ENCODE peak calls at places on chromosomes 3 and 15, in nine cellular contexts. W, D, B, K, J, N, T, F and H are unnamed samples.

GRCh38 chr15:63922551-63923315 is 89.0 kb upstream of the HERC1 start:
- DNase-seq in J (no peak), W (no peak), T (no peak), F (no peak), B (no peak), N (no peak), D (no peak), K (no peak), H (no peak)

GRCh38 chr3:53269888-53270880 is 14.4 kb upstream of the TKT start:
- DNase-seq in W (peak), J (peak), T (no peak), N (peak), F (peak), D (peak), K (peak), B (peak), H (peak)

GRCh38 chr3:131388400-131388799 is 6.8 kb downstream of the NUDT16 start:
- DNase-seq in D (no peak), B (no peak), F (no peak), J (no peak), K (no peak), N (no peak), W (no peak), T (no peak), H (no peak)

GRCh38 chr3:10223676-10224639 is 24.3 kb upstream of the TATDN2 start:
- DNase-seq in J (no peak), D (no peak), B (no peak), W (no peak), K (no peak), T (peak), F (peak), N (peak), H (no peak)

GRCh38 chr3:32246079-32246675 is 7.7 kb downstream of the CMTM8 start:
- DNase-seq in T (no peak), K (no peak), J (no peak), B (no peak), D (no peak), F (no peak), N (no peak), W (no peak), H (no peak)

GRCh38 chr3:46613313-46614005 is 1.1 kb downstream of the FAM240A start:
- DNase-seq in J (no peak), F (no peak), K (no peak), D (no peak), W (no peak), N (no peak), T (no peak), B (no peak), H (no peak)

GRCh38 chr3:129526121-129526900 is 2.1 kb upstream of the RHO start:
- DNase-seq in W (no peak), F (no peak), J (no peak), T (no peak), D (no peak), B (no peak), N (peak), K (no peak), H (no peak)

GRCh38 chr3:114319453-114319852 is 25.6 kb downstream of the TIGIT start:
- DNase-seq in T (no peak), J (no peak), B (peak), W (no peak), N (no peak), F (no peak), D (no peak), K (no peak), H (no peak)

GRCh38 chr3:23804441-23805227 is 1.1 kb upstream of the UBE2E1 start:
- DNase-seq in T (no peak), B (no peak), K (no peak), N (no peak), F (no peak), W (no peak), J (no peak), D (no peak), H (no peak)

GRCh38 chr3:32973982-32974381 is 22.5 kb downstream of the CCR4 start:
- DNase-seq in T (peak), W (no peak), B (no peak), N (no peak), D (no peak), K (no peak), J (no peak), F (peak), H (no peak)

GRCh38 chr15:77836901-77837648 is 204.4 kb upstream of the LINGO1 start:
- DNase-seq in W (peak), N (no peak), F (no peak), K (no peak), T (no peak), D (no peak), B (no peak), J (no peak), H (no peak)

GRCh38 chr15:51129513-51130197 is 34.9 kb upstream of the TNFAIP8L3 start:
- DNase-seq in D (no peak), J (no peak), F (no peak), W (no peak), B (no peak), T (no peak), K (no peak), N (no peak), H (no peak)

GRCh38 chr15:32091505-32092380 is 61.4 kb downstream of the CHRNA7 start:
- DNase-seq in D (no peak), K (no peak), B (no peak), N (no peak), W (no peak), F (no peak), J (no peak), T (no peak), H (no peak)

GRCh38 chr3:32937331-32937730 is 14.1 kb upstream of the CCR4 start:
- DNase-seq in N (no peak), T (no peak), W (no peak), D (no peak), J (no peak), K (no peak), B (no peak), F (no peak), H (no peak)

GRCh38 chr3:52831500-52832301 is 1.2 kb upstream of the ITIH4 start:
- DNase-seq in F (no peak), B (peak), N (no peak), T (no peak), K (no peak), J (peak), D (peak), W (peak), H (peak)

GRCh38 chr3:10192953-10193691 is 28.4 kb downstream of the IRAK2 start:
- DNase-seq in K (peak), N (peak), W (no peak), D (peak), B (peak), J (no peak), F (peak), T (peak), H (peak)

GRCh38 chr15:57784081-57784488 is 77.6 kb downstream of the POLR2M start:
- DNase-seq in B (peak), N (no peak), W (no peak), F (no peak), T (no peak), K (no peak), J (peak), D (no peak), H (no peak)

GRCh38 chr15:48861813-48862431 is 16.0 kb upstream of the EID1 start:
- DNase-seq in B (peak), D (no peak), T (peak), N (no peak), J (no peak), K (peak), W (no peak), F (peak), H (peak)

GRCh38 chr3:183584246-183584913 is 28.9 kb upstream of the KLHL6 start:
- DNase-seq in N (no peak), B (no peak), F (no peak), T (no peak), D (peak), J (peak), K (no peak), W (peak), H (peak)

GRCh38 chr15:97009036-97009555 is 678.6 kb downstream of the NR2F2 start:
- DNase-seq in D (no peak), W (no peak), N (no peak), T (no peak), F (no peak), J (no peak), B (no peak), K (no peak), H (no peak)

GRCh38 chr3:137926991-137927390 is 83.0 kb upstream of the CLDN18 start:
- DNase-seq in F (no peak), N (no peak), D (no peak), B (no peak), K (no peak), T (no peak), J (no peak), W (no peak), H (no peak)

GRCh38 chr3:37218206-37218605 is 43.8 kb upstream of the LRRFIP2 start:
- DNase-seq in K (no peak), F (no peak), T (no peak), J (no peak), D (no peak), W (no peak), N (no peak), B (no peak), H (no peak)

GRCh38 chr3:135301670-135302069 is 506.6 kb downstream of the EPHB1 start:
- DNase-seq in K (no peak), N (no peak), J (no peak), W (no peak), B (no peak), T (no peak), F (no peak), D (no peak), H (no peak)

GRCh38 chr3:123026551-123027291 is 842 bp downstream of the SEMA5B start:
- DNase-seq in K (peak), W (peak), J (no peak), F (no peak), T (no peak), D (peak), N (no peak), B (no peak), H (no peak)

GRCh38 chr15:101000271-101000681 is 81.1 kb downstream of the LRRK1 start:
- DNase-seq in T (no peak), K (no peak), F (no peak), D (peak), W (no peak), B (no peak), N (no peak), J (no peak), H (no peak)

GRCh38 chr15:73388256-73388781 is 19.6 kb upstream of the HCN4 start:
- DNase-seq in D (peak), W (no peak), K (peak), F (no peak), J (no peak), N (no peak), B (peak), T (no peak), H (no peak)

GRCh38 chr15:60787737-60788513 is 309.0 kb upstream of the ICE2 start:
- DNase-seq in D (no peak), N (no peak), J (no peak), K (peak), B (no peak), W (no peak), F (peak), T (peak), H (no peak)

GRCh38 chr15:96264801-96265515 is 65.5 kb upstream of the NR2F2 start:
- DNase-seq in J (no peak), N (no peak), T (no peak), B (peak), W (no peak), D (peak), K (no peak), F (no peak), H (peak)

GRCh38 chr3:127784283-127784682 is 38.0 kb downstream of the MGLL start:
- DNase-seq in W (peak), K (no peak), F (no peak), N (no peak), D (no peak), T (no peak), B (no peak), J (no peak), H (no peak)

GRCh38 chr3:98593046-98593936 is at the start of gene CPOX:
- DNase-seq in K (peak), W (peak), D (peak), J (peak), F (peak), B (peak), T (peak), N (peak), H (peak)

GRCh38 chr15:30059771-30060170 is 23.0 kb upstream of the GOLGA8J start:
- DNase-seq in F (no peak), W (no peak), J (no peak), T (no peak), B (no peak), N (no peak), D (no peak), K (no peak), H (no peak)

GRCh38 chr15:28955686-28956421 is 70.1 kb downstream of the APBA2 start:
- DNase-seq in J (no peak), T (no peak), K (no peak), F (no peak), N (no peak), B (peak), D (no peak), W (peak), H (no peak)

GRCh38 chr3:138569090-138569489 is 25.0 kb downstream of the CEP70 start:
- DNase-seq in T (no peak), F (no peak), J (no peak), N (no peak), W (no peak), K (no peak), D (no peak), B (peak), H (no peak)

GRCh38 chr3:124592658-124593441 is 137.4 kb upstream of the UMPS start:
- DNase-seq in K (no peak), B (no peak), N (no peak), D (peak), F (peak), J (no peak), W (no peak), T (no peak), H (no peak)

GRCh38 chr3:151550025-151550618 is 89.3 kb upstream of the IGSF10 start:
- DNase-seq in F (no peak), T (no peak), B (no peak), N (no peak), W (no peak), J (no peak), K (no peak), D (no peak), H (no peak)

GRCh38 chr15:43769584-43770228 is 7.1 kb downstream of the ELL3 start:
- DNase-seq in F (peak), J (peak), K (peak), T (peak), D (peak), B (peak), N (peak), W (no peak), H (peak)